ENCODE peak calls at places on chromosomes 6 and 20, in seven cellular contexts. Y, F, P, M, G, U and H are unnamed samples.

GRCh38 chr6:168060521-168060931 is 18.5 kb downstream of the FRMD1 start:
- DNase-seq in M (peak; percentile 45), Y (peak; percentile 68), F (peak; percentile 69), U (no peak), G (no peak), P (peak; percentile 29), H (no peak)

GRCh38 chr20:43590036-43590391 is 723 bp upstream of the IFT52 start:
- DNase-seq in Y (peak; percentile 10), G (peak; percentile 30), F (peak; percentile 27), P (no peak), U (peak; percentile 39), M (no peak), H (no peak)

GRCh38 chr20:25289886-25290597 is 42.2 kb downstream of the PYGB start:
- DNase-seq in M (no peak), Y (no peak), G (no peak), P (no peak), U (no peak), F (no peak), H (no peak)

GRCh38 chr6:37311666-37312473 is 41.9 kb upstream of the RNF8 start:
- DNase-seq in M (no peak), P (no peak), G (peak; percentile 15), U (no peak), Y (no peak), F (peak; percentile 17), H (no peak)

GRCh38 chr6:137036566-137037300 is 8.0 kb downstream of the IL20RA start:
- DNase-seq in M (no peak), P (no peak), G (no peak), Y (no peak), U (no peak), F (no peak), H (no peak)

GRCh38 chr20:38260378-38261053 is at the start of gene KIAA1755:
- DNase-seq in G (no peak), M (no peak), P (no peak), Y (peak; percentile 46), U (no peak), F (peak; percentile 39), H (no peak)

GRCh38 chr6:620950-621349 is 36.0 kb downstream of the HUS1B start:
- DNase-seq in F (no peak), P (no peak), G (no peak), M (no peak), U (no peak), Y (no peak), H (no peak)

GRCh38 chr6:119148825-119149525 is 70.5 kb upstream of the FAM184A start:
- DNase-seq in P (no peak), Y (no peak), F (peak; percentile 24), G (no peak), U (no peak), M (no peak), H (no peak)

GRCh38 chr20:61353261-61353995 is 101.4 kb downstream of the CDH4 start:
- DNase-seq in U (no peak), G (no peak), Y (no peak), M (no peak), F (peak; percentile 51), P (peak; percentile 86), H (no peak)

GRCh38 chr20:35991142-35991771 is 22.9 kb downstream of the CNBD2 start:
- DNase-seq in F (peak; percentile 62), U (peak; percentile 68), P (peak; percentile 80), M (no peak), G (no peak), Y (peak; percentile 27), H (no peak)

GRCh38 chr6:148470606-148471299 is 128.1 kb downstream of the SASH1 start:
- DNase-seq in Y (no peak), F (no peak), U (no peak), P (no peak), M (no peak), G (no peak), H (no peak)

GRCh38 chr6:170276369-170277057 is 14.4 kb downstream of the DLL1 start:
- DNase-seq in M (no peak), U (no peak), G (no peak), Y (no peak), P (no peak), F (no peak), H (no peak)

GRCh38 chr6:137715589-137716045 is 151.4 kb upstream of the TNFAIP3 start:
- DNase-seq in U (no peak), P (no peak), M (no peak), F (no peak), G (no peak), Y (no peak), H (no peak)

GRCh38 chr6:47983491-47983890 is 127.5 kb downstream of the PTCHD4 start:
- DNase-seq in P (no peak), U (no peak), M (no peak), G (no peak), F (no peak), Y (no peak), H (no peak)

GRCh38 chr20:14337400-14338171 is at the start of gene FLRT3:
- DNase-seq in F (peak; percentile 91), M (peak; percentile 82), G (peak; percentile 70), Y (peak; percentile 75), P (peak; percentile 93), U (peak; percentile 43), H (no peak)

GRCh38 chr6:136751478-136751956 is 40.8 kb downstream of the MAP3K5 start:
- DNase-seq in G (peak; percentile 94), U (peak; percentile 56), Y (no peak), F (no peak), P (no peak), M (no peak), H (no peak)

GRCh38 chr6:107634147-107635057 is 144.5 kb downstream of the SOBP start:
- DNase-seq in F (peak; percentile 41), P (no peak), Y (no peak), G (no peak), M (no peak), U (no peak), H (no peak)

GRCh38 chr6:43052225-43052841 is 1.3 kb downstream of the CUL7 start:
- DNase-seq in M (no peak), Y (no peak), U (no peak), G (no peak), P (no peak), F (no peak), H (no peak)

GRCh38 chr6:33161354-33162320 is 30.6 kb downstream of the COL11A2 start:
- DNase-seq in U (peak; percentile 71), M (no peak), P (peak; percentile 76), G (peak; percentile 65), Y (peak; percentile 90), F (peak; percentile 95), H (peak; percentile 87)

GRCh38 chr20:6714202-6714800 is 53.2 kb upstream of the BMP2 start:
- DNase-seq in Y (no peak), P (no peak), M (no peak), F (no peak), G (no peak), U (no peak), H (no peak)

GRCh38 chr6:26232950-26233607 is 131.9 kb upstream of the BTN3A2 start:
- DNase-seq in M (no peak), U (no peak), F (no peak), G (no peak), Y (no peak), P (no peak), H (no peak)